ENCODE peak calls at places on chromosome 17, in five cellular contexts. E is neural progenitor cell, K is neural crest cell, R is fibroblast of pulmonary artery, Q is uterus. L is an unnamed sample.

GRCh38 chr17:27352481-27353460 is 58.9 kb downstream of the WSB1 start:
- DNase-seq in Q (peak; percentile 36), K (no peak), R (peak; percentile 46), E (peak; percentile 9), L (no peak)

GRCh38 chr17:33777674-33778073 is 477.4 kb upstream of the CCL2 start:
- DNase-seq in R (no peak), E (no peak), Q (no peak), K (no peak), L (no peak)

GRCh38 chr17:9538626-9539025 is 37.0 kb downstream of the STX8 start:
- DNase-seq in Q (no peak), R (no peak), E (peak; percentile 64), K (no peak), L (no peak)

GRCh38 chr17:32783602-32784001 is 93.3 kb downstream of the MYO1D start:
- DNase-seq in Q (no peak), K (no peak), R (peak; percentile 75), E (peak; percentile 69), L (no peak)

GRCh38 chr17:57235124-57235523 is 21.2 kb upstream of the MSI2 start:
- DNase-seq in Q (no peak), R (no peak), K (no peak), E (peak; percentile 38), L (no peak)

GRCh38 chr17:63701477-63702222 is 1.7 kb upstream of the LIMD2 start:
- DNase-seq in K (no peak), R (no peak), E (no peak), Q (no peak), L (peak; percentile 63)

GRCh38 chr17:39151680-39152058 is 232 bp upstream of the PLXDC1 start:
- DNase-seq in R (no peak), Q (no peak), K (no peak), E (no peak), L (no peak)

GRCh38 chr17:19579192-19579668 is 45.6 kb downstream of the SLC47A1 start:
- DNase-seq in R (no peak), Q (no peak), E (no peak), K (no peak), L (no peak)

GRCh38 chr17:59004338-59005111 is 102.2 kb downstream of the TRIM37 start:
- DNase-seq in R (peak; percentile 78), Q (peak; percentile 50), K (peak; percentile 69), E (peak; percentile 67), L (peak; percentile 56)

GRCh38 chr17:34275881-34276280 is 5.9 kb downstream of the CCL7 start:
- DNase-seq in Q (no peak), K (no peak), R (peak; percentile 97), E (no peak), L (no peak)

GRCh38 chr17:28576758-28577465 is at the start of gene ALDOC:
- DNase-seq in K (peak; percentile 87), R (peak; percentile 91), Q (peak; percentile 96), E (peak; percentile 97), L (peak; percentile 99)

GRCh38 chr17:28573966-28574480 is 2.7 kb downstream of the ALDOC start:
- DNase-seq in E (no peak), K (no peak), Q (no peak), R (no peak), L (no peak)

GRCh38 chr17:28574536-28574935 is 2.2 kb downstream of the ALDOC start:
- DNase-seq in E (no peak), K (no peak), R (no peak), Q (no peak), L (no peak)

GRCh38 chr17:28573521-28573920 is 2.2 kb upstream of the PIGS start:
- DNase-seq in Q (no peak), R (no peak), E (no peak), K (no peak), L (no peak)

GRCh38 chr17:28575126-28575795 is 1.4 kb downstream of the ALDOC start:
- DNase-seq in R (no peak), K (no peak), E (peak; percentile 17), Q (no peak), L (no peak)
- TF ChIP-seq CTCF in R (no peak), K (no peak), E (peak; percentile 7), Q (no peak), L (no peak)

GRCh38 chr17:7313028-7313889 is 1.9 kb downstream of the GPS2 start:
- DNase-seq in K (no peak), E (no peak), Q (no peak), R (no peak), L (peak; percentile 16)
- TF ChIP-seq CTCF in K (peak; percentile 49), E (no peak), Q (no peak), R (no peak), L (no peak)

GRCh38 chr17:68906638-68907037 is 48.6 kb downstream of the ABCA8 start:
- DNase-seq in E (peak; percentile 32), R (peak; percentile 64), Q (no peak), K (no peak), L (no peak)
- TF ChIP-seq CTCF in E (peak; percentile 59), R (peak; percentile 57), Q (peak; percentile 16), K (peak; percentile 61), L (no peak)

GRCh38 chr17:76550712-76551615 is 11.1 kb downstream of the PRCD start:
- DNase-seq in R (peak; percentile 84), K (no peak), E (no peak), Q (no peak), L (no peak)

GRCh38 chr17:76551685-76552084 is 11.8 kb downstream of the PRCD start:
- DNase-seq in Q (no peak), K (no peak), E (no peak), R (no peak), L (no peak)

GRCh38 chr17:76556759-76557367 is 17.0 kb downstream of the PRCD start:
- DNase-seq in R (peak; percentile 84), E (peak; percentile 25), Q (no peak), K (no peak), L (peak; percentile 48)

GRCh38 chr17:76554131-76554530 is 14.3 kb downstream of the PRCD start:
- DNase-seq in R (no peak), E (no peak), K (no peak), Q (no peak), L (no peak)

DNA sequence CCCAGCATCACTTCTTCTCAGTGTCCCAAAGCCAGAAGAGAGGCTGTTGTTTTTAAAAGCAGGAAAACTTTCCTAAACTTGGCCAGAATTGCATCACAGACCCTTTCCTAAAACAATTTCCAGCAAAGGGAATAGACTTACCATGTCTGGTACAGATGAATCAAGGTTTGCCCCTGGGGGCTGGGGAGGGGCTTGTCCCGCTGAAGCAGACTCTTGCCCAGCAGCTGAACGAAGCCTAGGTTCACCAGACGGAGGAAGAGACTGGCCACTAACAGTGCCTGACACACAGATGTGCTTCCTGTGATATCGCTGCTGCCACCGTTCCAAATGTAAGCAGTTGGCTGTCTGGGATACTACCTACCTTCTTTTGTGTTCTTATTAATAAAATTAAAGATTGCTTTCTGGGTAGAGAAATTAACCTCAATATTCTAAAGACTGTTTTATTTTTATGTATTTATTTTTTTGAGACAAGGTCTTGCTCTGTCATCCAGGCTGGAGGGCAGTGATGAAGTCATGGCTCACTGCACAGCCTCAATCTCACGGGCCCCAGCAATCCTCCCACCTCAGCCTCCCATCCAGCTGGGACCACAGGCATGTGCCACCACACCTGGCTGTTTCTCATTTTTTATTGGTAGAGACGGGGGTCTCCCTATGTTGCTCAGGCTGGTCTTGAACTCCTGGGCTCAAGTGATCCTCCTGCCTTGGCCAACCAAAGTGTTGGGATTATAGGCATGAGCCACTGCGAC is 13.5 kb downstream of the PRCD start:
- DNase-seq in Q (no peak), E (no peak), R (no peak), K (no peak), L (no peak)
- TF ChIP-seq CTCF in Q (no peak), E (no peak), R (no peak), K (no peak), L (no peak)